ENCODE peak calls at places on chromosomes 5 and 9, in six cellular contexts. T is mammary epithelial cell, N is endothelial cell, Z is LNCaP clone FGC, D is omental fat pad, C is esophagus squamous epithelium. U is an unnamed sample.
A peak's percentile ranks its signal among the peaks of the same experiment; 100 is the strongest.

GRCh38 chr5:107402881-107403280 is 267.9 kb downstream of the EFNA5 start:
- DNase-seq in T (no peak), N (no peak), Z (no peak), D (no peak), C (no peak), U (no peak)

GRCh38 chr5:17852701-17853100 is 218.4 kb downstream of the TAF11L14 start:
- DNase-seq in T (peak; percentile 2), N (no peak), Z (no peak), D (no peak), C (no peak), U (no peak)

GRCh38 chr9:123267481-123268239 is 726 bp downstream of the STRBP start:
- DNase-seq in T (no peak), N (peak; percentile 11), Z (no peak), D (no peak), C (no peak), U (peak; percentile 27)

GRCh38 chr5:73188764-73189521 is 15.9 kb downstream of the TMEM174 start:
- DNase-seq in T (no peak), N (no peak), Z (no peak), D (no peak), C (no peak), U (no peak)

GRCh38 chr5:52727568-52727967 is 60.1 kb upstream of the ITGA1 start:
- DNase-seq in T (peak; percentile 93), N (peak; percentile 16), Z (peak; percentile 73), D (no peak), C (no peak), U (no peak)

GRCh38 chr5:176620333-176620981 is 9.9 kb downstream of the SNCB start:
- DNase-seq in T (no peak), N (no peak), Z (no peak), D (no peak), C (no peak), U (no peak)

GRCh38 chr5:125045647-125046046 is 299.2 kb upstream of the ZNF608 start:
- DNase-seq in T (no peak), N (no peak), Z (no peak), D (no peak), C (no peak), U (no peak)

GRCh38 chr9:99057665-99058625 is 47.0 kb upstream of the TGFBR1 start:
- DNase-seq in T (peak; percentile 84), N (no peak), Z (no peak), D (no peak), C (no peak), U (peak; percentile 36)

GRCh38 chr9:137828527-137829259 is 48.9 kb upstream of the CACNA1B start:
- DNase-seq in T (no peak), N (peak; percentile 52), Z (no peak), D (no peak), C (no peak), U (no peak)

GRCh38 chr5:18920966-18921365 is 1067.0 kb downstream of the CDH18 start:
- DNase-seq in T (no peak), N (no peak), Z (no peak), D (no peak), C (no peak), U (no peak)

GRCh38 chr5:85096426-85096825 is 711.7 kb upstream of the EDIL3 start:
- DNase-seq in T (no peak), N (no peak), Z (no peak), D (no peak), C (no peak), U (no peak)

GRCh38 chr5:55232985-55233928 is at the start of gene CCNO:
- DNase-seq in T (peak; percentile 90), N (peak; percentile 64), Z (no peak), D (no peak), C (no peak), U (peak; percentile 45)

GRCh38 chr9:114177423-114178064 is 22.2 kb downstream of the COL27A1 start:
- DNase-seq in T (peak; percentile 33), N (no peak), Z (no peak), D (no peak), C (no peak), U (no peak)

GRCh38 chr5:125829349-125829748 is 593.9 kb upstream of the GRAMD2B start:
- DNase-seq in T (no peak), N (no peak), Z (no peak), D (no peak), C (no peak), U (peak; percentile 31)

GRCh38 chr9:114081441-114082016 is 3.4 kb upstream of the AMBP start:
- DNase-seq in T (no peak), N (no peak), Z (no peak), D (no peak), C (no peak), U (no peak)

GRCh38 chr9:127898433-127899199 is 787 bp downstream of the ST6GALNAC6 start:
- DNase-seq in T (no peak), N (no peak), Z (no peak), D (no peak), C (no peak), U (peak; percentile 39)

DNA sequence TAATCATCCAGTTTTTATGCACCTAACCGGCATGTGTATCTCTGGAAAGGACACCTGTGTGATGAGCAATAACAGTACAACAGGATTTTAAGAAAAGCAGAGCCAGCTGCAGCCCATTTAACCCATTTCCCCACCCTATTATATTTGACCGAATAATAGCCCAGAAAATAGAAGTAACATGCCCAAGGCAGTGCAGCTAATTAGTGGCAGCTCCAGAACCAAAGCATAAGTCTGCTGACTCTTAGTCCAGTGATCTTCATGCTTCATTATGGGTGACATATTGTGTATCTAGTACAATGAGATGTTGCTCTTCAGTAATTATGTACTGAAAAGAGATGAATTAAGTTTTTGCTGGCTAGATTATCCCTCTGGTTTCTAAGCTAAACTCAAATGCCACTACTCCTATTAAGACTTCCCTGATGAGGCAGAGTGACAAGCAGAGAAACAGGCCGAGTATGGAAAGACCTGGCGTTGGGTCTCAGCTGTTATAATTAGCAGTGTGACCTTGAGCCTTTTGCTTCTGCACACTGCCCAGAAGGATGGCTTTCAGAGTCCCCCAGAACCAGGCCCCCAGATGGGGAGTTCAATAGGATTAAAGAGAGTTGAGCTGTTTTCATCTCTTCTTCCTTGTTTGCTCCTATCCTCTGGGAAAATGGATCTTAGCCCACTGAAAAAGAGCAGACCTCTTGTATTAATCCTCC is 10.7 kb upstream of the C1QTNF3 start:
- DNase-seq in T (no peak), N (no peak), Z (no peak), D (no peak), C (no peak), U (no peak)
- TF ChIP-seq CTCF in T (no peak), N (no peak), Z (no peak), D (no peak), C (no peak), U (no peak)

GRCh38 chr5:153066281-153066680 is 424.2 kb upstream of the GRIA1 start:
- DNase-seq in T (no peak), N (no peak), Z (no peak), D (no peak), C (no peak), U (no peak)

GRCh38 chr5:153067869-153068268 is 422.6 kb upstream of the GRIA1 start:
- DNase-seq in T (no peak), N (no peak), Z (no peak), D (no peak), C (no peak), U (no peak)
- TF ChIP-seq CTCF in T (no peak), N (no peak), Z (no peak), D (no peak), C (no peak), U (no peak)

GRCh38 chr5:139543423-139543991 is 17.6 kb upstream of the UBE2D2 start:
- DNase-seq in T (no peak), N (peak; percentile 76), Z (no peak), D (no peak), C (peak; percentile 12), U (peak; percentile 66)
- TF ChIP-seq CTCF in T (no peak), N (no peak), Z (no peak), D (no peak), C (no peak), U (no peak)

DNA sequence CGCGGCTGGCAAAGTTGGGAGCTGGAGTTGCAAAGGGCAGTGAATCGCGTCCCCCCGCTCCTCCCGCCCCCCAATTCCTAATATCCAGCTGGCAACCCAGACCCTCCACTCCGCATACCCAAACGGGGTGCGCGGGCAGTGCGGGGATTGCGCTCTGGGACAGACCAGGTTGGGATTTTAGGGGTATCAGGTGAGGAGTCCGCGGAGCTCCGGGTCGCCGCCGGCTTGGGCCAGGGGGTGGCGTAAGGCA is 553 bp downstream of the IQGAP2 start:
- DNase-seq in T (no peak), N (peak; percentile 70), Z (no peak), D (no peak), C (no peak), U (no peak)
- TF ChIP-seq CTCF in T (no peak), N (no peak), Z (no peak), D (no peak), C (no peak), U (no peak)

GRCh38 chr9:109556786-109557185 is 58.7 kb upstream of the PTPN3 start:
- DNase-seq in T (no peak), N (no peak), Z (no peak), D (no peak), C (no peak), U (no peak)

GRCh38 chr9:109558718-109559151 is 60.6 kb upstream of the PTPN3 start:
- DNase-seq in T (no peak), N (no peak), Z (no peak), D (no peak), C (no peak), U (no peak)

GRCh38 chr9:109561137-109561536 is 63.0 kb upstream of the PTPN3 start:
- DNase-seq in T (no peak), N (no peak), Z (no peak), D (no peak), C (no peak), U (no peak)

GRCh38 chr9:109557481-109557880 is 59.4 kb upstream of the PTPN3 start:
- DNase-seq in T (peak; percentile 62), N (no peak), Z (no peak), D (no peak), C (no peak), U (no peak)

DNA sequence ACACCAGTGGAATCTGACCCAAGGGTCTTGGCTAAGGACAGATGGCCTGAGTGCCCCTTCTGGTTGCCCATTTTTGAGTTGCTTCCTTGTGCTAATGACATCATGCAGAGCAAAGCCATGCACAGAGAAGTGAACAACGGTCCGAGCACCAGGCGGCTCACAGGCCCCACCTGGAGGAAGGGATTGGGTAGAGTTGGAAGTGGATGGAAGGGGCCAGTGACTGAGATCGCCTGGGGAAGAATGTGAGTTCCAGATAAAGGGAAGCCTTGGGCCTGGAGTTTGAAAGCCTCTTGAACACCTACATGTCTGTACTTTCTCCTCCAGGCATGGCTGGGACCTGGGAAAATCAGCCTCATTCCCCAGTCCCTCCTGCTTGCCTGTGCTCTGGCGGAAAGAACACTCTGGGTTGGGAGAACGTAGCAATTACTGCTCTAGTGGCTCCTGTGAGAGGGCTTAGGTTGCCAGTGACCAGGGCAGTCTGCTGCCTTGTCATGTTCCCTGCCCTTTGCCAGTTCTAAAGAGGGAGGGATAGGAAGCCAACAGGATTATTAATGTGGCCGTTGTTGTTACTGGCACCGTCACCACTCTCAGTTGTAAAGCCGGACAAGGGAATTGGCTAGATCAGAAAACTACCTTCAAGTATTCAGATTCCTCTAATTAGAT is 62.5 kb upstream of the PTPN3 start:
- DNase-seq in T (no peak), N (peak; percentile 14), Z (no peak), D (no peak), C (no peak), U (no peak)
- TF ChIP-seq CTCF in T (peak; percentile 49), N (no peak), Z (peak; percentile 16), D (no peak), C (no peak), U (no peak)

GRCh38 chr9:38257626-38258215 is 134.8 kb upstream of the ALDH1B1 start:
- DNase-seq in T (no peak), N (no peak), Z (no peak), D (no peak), C (no peak), U (no peak)

GRCh38 chr9:38259519-38260218 is 132.8 kb upstream of the ALDH1B1 start:
- DNase-seq in T (no peak), N (no peak), Z (no peak), D (no peak), C (no peak), U (no peak)

GRCh38 chr9:38263534-38263933 is 129.0 kb upstream of the ALDH1B1 start:
- DNase-seq in T (peak; percentile 31), N (no peak), Z (peak; percentile 33), D (no peak), C (no peak), U (no peak)
- TF ChIP-seq CTCF in T (peak; percentile 61), N (no peak), Z (peak; percentile 69), D (no peak), C (peak; percentile 10), U (no peak)